ENCODE peak calls at places on chromosomes 3 and 15, in eight cellular contexts. W is AG04450; V is left ventricle myocardium superior; G is hepatocyte; A is NCI-H1092 treated with DMSO at 0.1 percent for 48 hours; R is ovary; X is activated CD4-positive, alpha-beta T cell treated with anti-CD3 and anti-CD28 coated beads for 24 hours; J is stimulated activated naive CD8-positive, alpha-beta T cell treated with anti-CD3 and anti-CD28 coated beads, Interleukin-15, amount 100 ng/mL, for 72 hours. D is an unnamed sample.

GRCh38 chr3:37198996-37199395 is 24.6 kb upstream of the LRRFIP2 start:
- DNase-seq in W (no peak), V (no peak), G (no peak), A (no peak), R (no peak), X (no peak), J (no peak), D (no peak)

GRCh38 chr3:44805960-44806359 is 44.4 kb downstream of the KIF15 start:
- DNase-seq in W (no peak), V (no peak), G (no peak), A (no peak), R (no peak), X (no peak), J (no peak), D (no peak)

GRCh38 chr15:70195808-70196304 is 98.1 kb upstream of the TLE3 start:
- DNase-seq in W (peak; percentile 76), V (peak; percentile 88), G (peak; percentile 74), A (no peak), R (peak; percentile 88), X (no peak), J (no peak), D (no peak)

GRCh38 chr3:13459605-13460340 is 20.3 kb upstream of the HDAC11 start:
- DNase-seq in W (no peak), V (no peak), G (no peak), A (no peak), R (no peak), X (no peak), J (no peak), D (no peak)

GRCh38 chr3:69004183-69004582 is 9.3 kb downstream of the EOGT start:
- DNase-seq in W (no peak), V (no peak), G (no peak), A (no peak), R (no peak), X (no peak), J (no peak), D (no peak)

GRCh38 chr3:172341482-172342059 is 106.7 kb downstream of the GHSR start:
- DNase-seq in W (no peak), V (no peak), G (peak; percentile 76), A (peak; percentile 57), R (no peak), X (no peak), J (peak; percentile 13), D (peak; percentile 29)

GRCh38 chr3:189169728-189170127 is 2.0 kb upstream of the TPRG1 start:
- DNase-seq in W (no peak), V (no peak), G (no peak), A (no peak), R (no peak), X (no peak), J (no peak), D (no peak)

GRCh38 chr3:86968224-86968932 is 22.6 kb downstream of the VGLL3 start:
- DNase-seq in W (no peak), V (no peak), G (peak; percentile 32), A (no peak), R (no peak), X (no peak), J (no peak), D (no peak)

GRCh38 chr15:98616397-98616796 is 31.9 kb upstream of the IGF1R start:
- DNase-seq in W (no peak), V (no peak), G (no peak), A (no peak), R (no peak), X (no peak), J (no peak), D (no peak)

GRCh38 chr15:95598456-95598855 is 732.0 kb upstream of the NR2F2 start:
- DNase-seq in W (no peak), V (no peak), G (no peak), A (no peak), R (no peak), X (no peak), J (no peak), D (no peak)

GRCh38 chr3:157605356-157605755 is 102.1 kb upstream of the VEPH1 start:
- DNase-seq in W (no peak), V (no peak), G (no peak), A (no peak), R (no peak), X (no peak), J (no peak), D (no peak)

GRCh38 chr15:35702946-35703495 is 157.1 kb upstream of the DPH6 start:
- DNase-seq in W (no peak), V (no peak), G (no peak), A (peak; percentile 9), R (no peak), X (no peak), J (no peak), D (no peak)

GRCh38 chr15:33866101-33866737 is 102.1 kb upstream of the CHRM5 start:
- DNase-seq in W (no peak), V (no peak), G (no peak), A (no peak), R (no peak), X (no peak), J (no peak), D (no peak)

GRCh38 chr3:15271785-15272381 is 60.5 kb downstream of the SH3BP5 start:
- DNase-seq in W (no peak), V (peak; percentile 60), G (no peak), A (no peak), R (peak; percentile 8), X (peak; percentile 44), J (peak; percentile 78), D (no peak)

GRCh38 chr15:25793354-25794050 is 69.6 kb downstream of the ATP10A start:
- DNase-seq in W (no peak), V (no peak), G (no peak), A (no peak), R (no peak), X (no peak), J (no peak), D (no peak)

GRCh38 chr3:141336672-141337522 is 31.4 kb upstream of the ZBTB38 start:
- DNase-seq in W (no peak), V (no peak), G (peak; percentile 47), A (no peak), R (no peak), X (no peak), J (no peak), D (no peak)

GRCh38 chr15:51726302-51727073 is 11.0 kb downstream of the LYSMD2 start:
- DNase-seq in W (peak; percentile 68), V (no peak), G (peak; percentile 81), A (no peak), R (peak; percentile 67), X (no peak), J (peak; percentile 30), D (peak; percentile 46)

GRCh38 chr3:51380601-51381332 is 4.3 kb upstream of the MANF start:
- DNase-seq in W (no peak), V (no peak), G (no peak), A (no peak), R (no peak), X (no peak), J (no peak), D (no peak)

GRCh38 chr3:13021934-13022265 is 51.3 kb downstream of the IQSEC1 start:
- DNase-seq in W (no peak), V (no peak), G (no peak), A (no peak), R (no peak), X (no peak), J (no peak), D (no peak)

GRCh38 chr3:103056953-103057450 is 622.2 kb downstream of the ZPLD1 start:
- DNase-seq in W (no peak), V (no peak), G (peak; percentile 8), A (no peak), R (no peak), X (no peak), J (no peak), D (no peak)

GRCh38 chr15:85582076-85582718 is 201.8 kb downstream of the AKAP13 start:
- DNase-seq in W (no peak), V (no peak), G (no peak), A (no peak), R (no peak), X (no peak), J (peak; percentile 23), D (no peak)

GRCh38 chr3:44954962-44955361 is 21.0 kb downstream of the ZDHHC3 start:
- DNase-seq in W (no peak), V (no peak), G (peak; percentile 29), A (no peak), R (no peak), X (no peak), J (no peak), D (no peak)

GRCh38 chr3:196547067-196547466 is 21.3 kb downstream of the WDR53 start:
- DNase-seq in W (no peak), V (no peak), G (no peak), A (no peak), R (no peak), X (no peak), J (no peak), D (no peak)